ENCODE peak calls at places on chromosomes 6 and 20, in eight cellular contexts. J is stimulated activated CD4-positive, alpha-beta T cell treated with anti-CD3 and anti-CD28 coated beads, Interleukin-12 subunit alpha, Interleukin-12 subunit beta, amount 100 ng/mL, for 48 hours; R is mammary epithelial cell; N is cardiac muscle cell; E is GM23248; C is activated gamma-delta T cell; P is upper lobe of right lung; H is SW 1271. X is an unnamed sample.

GRCh38 chr6:18412644-18413043 is 25.5 kb downstream of the RNF144B start:
- DNase-seq in J (no peak), R (no peak), N (no peak), E (peak), C (no peak), P (no peak), H (no peak), X (no peak)

GRCh38 chr6:119096683-119097310 is 18.3 kb upstream of the FAM184A start:
- DNase-seq in J (no peak), R (peak), N (peak), E (peak), C (no peak), P (no peak), H (no peak), X (no peak)

GRCh38 chr20:44025756-44026155 is 111.1 kb downstream of the TOX2 start:
- DNase-seq in J (no peak), R (no peak), N (no peak), E (no peak), C (no peak), P (no peak), H (no peak), X (no peak)

GRCh38 chr20:63343460-63344150 is 17.5 kb downstream of the CHRNA4 start:
- DNase-seq in J (no peak), R (no peak), N (no peak), E (no peak), C (no peak), P (no peak), H (no peak), X (no peak)

GRCh38 chr6:85015396-85015990 is 251.1 kb upstream of the TBX18 start:
- DNase-seq in J (peak), R (no peak), N (peak), E (peak), C (no peak), P (peak), H (no peak), X (no peak)

GRCh38 chr20:23873370-23874015 is 6.1 kb downstream of the CST5 start:
- DNase-seq in J (no peak), R (peak), N (no peak), E (no peak), C (no peak), P (no peak), H (no peak), X (no peak)

GRCh38 chr6:169175360-169175887 is 78.2 kb downstream of the THBS2 start:
- DNase-seq in J (no peak), R (no peak), N (no peak), E (no peak), C (no peak), P (no peak), H (no peak), X (no peak)

GRCh38 chr6:157021267-157022021 is 244.3 kb downstream of the ARID1B start:
- DNase-seq in J (peak), R (peak), N (peak), E (peak), C (peak), P (peak), H (peak), X (peak)

GRCh38 chr6:137731960-137732616 is 135.0 kb upstream of the TNFAIP3 start:
- DNase-seq in J (no peak), R (peak), N (peak), E (peak), C (no peak), P (no peak), H (no peak), X (no peak)

GRCh38 chr6:72219536-72219935 is 333.2 kb downstream of the RIMS1 start:
- DNase-seq in J (no peak), R (no peak), N (no peak), E (no peak), C (no peak), P (no peak), H (no peak), X (no peak)

GRCh38 chr20:62924567-62925419 is 1.5 kb downstream of the DIDO1 start:
- DNase-seq in J (no peak), R (peak), N (peak), E (peak), C (no peak), P (no peak), H (no peak), X (no peak)

GRCh38 chr6:5335020-5335419 is 73.7 kb downstream of the FARS2 start:
- DNase-seq in J (no peak), R (no peak), N (no peak), E (no peak), C (no peak), P (no peak), H (no peak), X (no peak)

GRCh38 chr6:91868539-91869202 is 1281.8 kb upstream of the MAP3K7 start:
- DNase-seq in J (no peak), R (no peak), N (no peak), E (no peak), C (no peak), P (no peak), H (no peak), X (no peak)

X was measured in NCI-H345.